ENCODE peak calls at places on chromosomes 6 and 20, in five cellular contexts. N is heart right ventricle, O is IMR-90, S is cardiac muscle cell, M is GM23338. I is an unnamed sample.

GRCh38 chr6:167647333-167647732 is 179.4 kb upstream of the AFDN start:
- DNase-seq in N (no peak), M (no peak), S (peak), O (no peak), I (peak)

GRCh38 chr20:54649511-54649962 is 174.1 kb downstream of the DOK5 start:
- DNase-seq in N (peak), S (peak), M (peak), O (peak), I (peak)

GRCh38 chr6:43215066-43215465 is 14.2 kb downstream of the DNPH1 start:
- DNase-seq in M (no peak), O (no peak), N (no peak), S (no peak), I (no peak)

GRCh38 chr6:108737594-108738546 is 110.4 kb upstream of the ARMC2 start:
- DNase-seq in N (peak), M (no peak), S (peak), O (peak), I (peak)

GRCh38 chr6:781350-781961 is 88.5 kb upstream of the EXOC2 start:
- DNase-seq in O (no peak), M (no peak), N (no peak), S (no peak), I (no peak)

GRCh38 chr6:68634503-68635411 is at the start of gene ADGRB3:
- DNase-seq in S (peak), M (peak), O (peak), N (peak), I (peak)

GRCh38 chr6:9646346-9647042 is 768.4 kb downstream of the TFAP2A start:
- DNase-seq in M (peak), S (peak), N (peak), O (peak), I (peak)

GRCh38 chr6:44712353-44713147 is 325.0 kb downstream of the CDC5L start:
- DNase-seq in M (no peak), O (no peak), S (peak), N (no peak), I (no peak)

GRCh38 chr20:50083034-50083433 is 29.9 kb downstream of the UBE2V1 start:
- DNase-seq in O (no peak), N (no peak), S (no peak), M (no peak), I (no peak)

GRCh38 chr20:967796-968742 is 34.0 kb downstream of the RSPO4 start:
- DNase-seq in N (no peak), M (peak), O (peak), S (peak), I (peak)

GRCh38 chr20:50918403-50918802 is 12.8 kb downstream of the ADNP start:
- DNase-seq in S (peak), N (no peak), O (peak), M (no peak), I (peak)

GRCh38 chr6:28167068-28167467 is 25.4 kb downstream of the ZKSCAN8 start:
- DNase-seq in N (no peak), S (peak), O (peak), M (no peak), I (peak)

GRCh38 chr6:133214267-133214666 is 26.9 kb upstream of the EYA4 start:
- DNase-seq in O (peak), S (no peak), M (no peak), N (no peak), I (no peak)

GRCh38 chr20:33812673-33813462 is 1.7 kb downstream of the CHMP4B start:
- DNase-seq in M (peak), N (no peak), O (no peak), S (no peak), I (peak)

GRCh38 chr6:148349466-148349865 is 6.8 kb downstream of the SASH1 start:
- DNase-seq in S (no peak), N (no peak), O (no peak), M (no peak), I (no peak)

DNA sequence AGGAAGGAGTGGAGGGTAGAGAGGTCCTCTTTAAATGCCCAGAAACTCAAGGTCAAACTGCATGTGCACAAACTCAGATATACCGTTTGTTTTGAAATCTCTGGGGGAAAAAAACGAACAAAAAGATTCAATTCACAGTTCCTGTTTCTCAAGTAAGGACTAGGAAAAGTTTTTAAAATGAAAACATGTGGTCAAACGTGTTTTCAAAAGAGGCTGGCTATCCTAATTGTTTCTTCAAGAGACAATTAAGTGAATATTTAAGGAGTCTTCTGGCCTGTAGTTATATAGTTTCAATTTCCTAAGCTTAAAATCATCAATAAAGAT is 3.1 kb downstream of the RSPO3 start:
- DNase-seq in S (no peak), O (no peak), N (no peak), M (no peak), I (no peak)
- TF ChIP-seq CTCF in S (no peak), O (no peak), N (no peak), M (no peak), I (no peak)

GRCh38 chr20:8862092-8862491 is 206.8 kb upstream of the PLCB4 start:
- DNase-seq in M (no peak), S (no peak), N (no peak), O (no peak), I (no peak)
- H3K4me3 ChIP-seq in M (no peak), S (no peak), N (no peak), O (no peak), I (no peak)

GRCh38 chr20:24064092-24064491 is 75.5 kb upstream of the GGTLC1 start:
- DNase-seq in N (no peak), S (no peak), O (no peak), M (no peak), I (no peak)
- TF ChIP-seq CTCF in N (no peak), S (no peak), O (no peak), M (no peak), I (no peak)

GRCh38 chr20:37915434-37915787 is 12.5 kb downstream of the VSTM2L start:
- DNase-seq in N (no peak), M (peak), S (no peak), O (no peak), I (no peak)

GRCh38 chr20:37915800-37916570 is 13.1 kb downstream of the VSTM2L start:
- DNase-seq in S (peak), O (no peak), N (no peak), M (peak), I (no peak)

GRCh38 chr20:37913563-37914366 is 10.8 kb downstream of the VSTM2L start:
- DNase-seq in S (no peak), N (no peak), M (peak), O (no peak), I (no peak)

GRCh38 chr20:37914367-37914671 is 11.4 kb downstream of the VSTM2L start:
- DNase-seq in M (no peak), S (no peak), O (no peak), N (no peak), I (no peak)

GRCh38 chr20:37914672-37915433 is 11.9 kb downstream of the VSTM2L start:
- DNase-seq in O (no peak), N (no peak), S (peak), M (peak), I (no peak)
- H3K4me3 ChIP-seq in O (no peak), N (peak), S (peak), M (peak), I (no peak)

GRCh38 chr6:37306624-37307222 is 47.1 kb upstream of the RNF8 start:
- DNase-seq in S (no peak), M (peak), N (no peak), O (no peak), I (no peak)
- TF ChIP-seq CTCF in S (no peak), M (no peak), N (no peak), O (no peak), I (no peak)

DNA sequence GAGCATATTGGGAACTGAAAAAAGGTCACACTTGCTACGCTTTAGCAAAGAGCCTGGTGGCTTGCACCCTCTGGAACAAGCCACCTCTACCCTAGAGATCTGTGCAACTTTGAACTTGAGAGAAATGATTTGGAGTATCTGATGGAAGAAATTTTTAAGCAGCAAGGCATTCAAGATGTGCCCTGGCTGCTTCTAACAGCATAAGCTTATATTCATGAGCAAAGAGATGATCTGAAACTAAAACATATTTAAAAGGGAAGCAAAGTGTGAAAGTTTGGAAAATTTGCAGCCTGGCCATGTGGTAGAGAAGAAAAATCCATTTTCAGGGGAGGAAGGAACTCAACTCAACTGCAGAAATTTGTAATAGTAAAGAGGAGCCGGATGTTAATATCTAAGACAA is 71.1 kb downstream of the NINL start:
- DNase-seq in M (no peak), S (no peak), O (no peak), N (no peak), I (no peak)
- H3K4me3 ChIP-seq in M (no peak), S (no peak), O (no peak), N (no peak), I (no peak)

GRCh38 chr6:84728602-84729001 is 35.8 kb downstream of the TBX18 start:
- DNase-seq in S (peak), M (peak), O (peak), N (no peak), I (peak)
- TF ChIP-seq CTCF in S (peak), M (peak), O (peak), N (no peak), I (peak)

GRCh38 chr20:3766381-3766780 is 1.2 kb downstream of the ADISSP start:
- DNase-seq in M (no peak), S (no peak), N (no peak), O (no peak), I (no peak)
- H3K4me3 ChIP-seq in M (peak), S (no peak), N (peak), O (no peak), I (peak)

GRCh38 chr6:77930382-77930781 is 277.5 kb downstream of the MEI4 start:
- DNase-seq in S (no peak), M (no peak), N (no peak), O (no peak), I (no peak)

GRCh38 chr6:77930945-77931344 is 278.1 kb downstream of the MEI4 start:
- DNase-seq in M (no peak), N (no peak), S (no peak), O (no peak), I (no peak)

GRCh38 chr6:77926198-77926752 is 273.4 kb downstream of the MEI4 start:
- DNase-seq in O (no peak), M (peak), S (no peak), N (no peak), I (no peak)
- TF ChIP-seq CTCF in O (no peak), M (peak), S (no peak), N (no peak), I (no peak)

DNA sequence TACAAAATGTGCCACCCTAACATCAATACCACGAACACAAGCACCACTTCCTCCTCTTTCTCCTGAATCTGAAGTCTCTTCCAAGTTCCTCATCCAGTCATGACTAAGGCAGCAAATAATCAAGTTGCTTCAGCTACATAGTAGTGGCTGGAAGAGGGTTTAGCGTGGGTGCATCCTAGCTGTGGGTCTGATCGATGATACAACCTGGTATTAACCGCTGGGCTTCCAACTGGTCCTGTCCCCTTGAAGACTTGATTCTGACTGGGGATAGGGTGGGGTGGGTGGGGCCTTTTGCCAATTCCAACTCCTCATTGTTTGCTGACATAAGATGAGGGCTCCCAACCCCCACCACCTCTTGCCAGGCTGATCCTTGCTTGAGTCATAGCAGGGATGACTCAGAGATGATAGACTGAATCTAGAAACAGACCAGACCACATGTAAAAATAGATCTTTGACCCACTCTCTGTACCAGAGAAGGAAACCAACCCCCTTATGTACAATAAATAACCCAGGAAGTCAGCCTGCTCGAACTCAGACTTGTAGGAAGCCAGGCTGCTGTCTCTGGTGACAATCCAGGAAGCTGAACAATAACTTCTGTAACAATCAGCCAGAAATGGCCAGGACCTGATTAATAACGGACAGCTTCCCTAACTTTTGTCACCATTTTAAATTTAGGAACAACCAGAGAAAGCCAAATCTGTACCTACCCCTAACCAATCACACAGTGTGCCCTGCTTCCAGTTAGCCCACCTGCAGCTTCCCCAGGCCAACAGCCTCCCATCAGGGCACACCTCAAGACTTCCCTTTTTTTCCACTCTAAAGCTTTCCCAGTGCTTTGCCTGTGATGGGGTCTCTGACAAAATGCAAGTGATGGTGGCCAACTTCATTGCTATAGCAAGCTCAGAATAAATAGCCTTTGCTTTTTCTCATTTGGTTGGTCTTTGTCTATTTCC is 68.9 kb upstream of the FAM184A start:
- DNase-seq in S (peak), N (peak), M (no peak), O (peak), I (peak)
- H3K4me3 ChIP-seq in S (no peak), N (no peak), M (no peak), O (no peak), I (no peak)

I was measured in cardiac fibroblast.